ENCODE peak calls at places on chromosomes 12 and 14, in four cellular contexts. One of them, this sample, is unnamed.

GRCh38 chr12:47328831-47329545 is 249.2 kb upstream of the AMIGO2 start:
- DNase-seq in stimulated activated CD4-positive, alpha-beta T cell treated with anti-CD3 and anti-CD28 coated beads, Interleukin-4, amount 100 ng/mL, for 48 hours: no peak
- DNase-seq in activated CD4-positive, alpha-beta T cell treated with anti-CD3 and anti-CD28 coated beads, Interleukin-2, amount 50 U/mL, for 1 hour: no peak
- DNase-seq in NCI-H748 treated with DMSO at 0.1 percent for 48 hours: no peak
- DNase-seq in this sample: no peak

GRCh38 chr12:98725481-98726247 is 80.6 kb downstream of the APAF1 start:
- DNase-seq in NCI-H748 treated with DMSO at 0.1 percent for 48 hours: peak; percentile 38
- DNase-seq in activated CD4-positive, alpha-beta T cell treated with anti-CD3 and anti-CD28 coated beads, Interleukin-2, amount 50 U/mL, for 1 hour: peak; percentile 38
- DNase-seq in stimulated activated CD4-positive, alpha-beta T cell treated with anti-CD3 and anti-CD28 coated beads, Interleukin-4, amount 100 ng/mL, for 48 hours: peak; percentile 55
- DNase-seq in this sample: no peak

GRCh38 chr12:132582058-132582420 is 28.3 kb downstream of the LRCOL1 start:
- DNase-seq in activated CD4-positive, alpha-beta T cell treated with anti-CD3 and anti-CD28 coated beads, Interleukin-2, amount 50 U/mL, for 1 hour: no peak
- DNase-seq in NCI-H748 treated with DMSO at 0.1 percent for 48 hours: no peak
- DNase-seq in stimulated activated CD4-positive, alpha-beta T cell treated with anti-CD3 and anti-CD28 coated beads, Interleukin-4, amount 100 ng/mL, for 48 hours: no peak
- DNase-seq in this sample: no peak

GRCh38 chr14:90426663-90427062 is 29.8 kb downstream of the CALM1 start:
- DNase-seq in NCI-H748 treated with DMSO at 0.1 percent for 48 hours: no peak
- DNase-seq in activated CD4-positive, alpha-beta T cell treated with anti-CD3 and anti-CD28 coated beads, Interleukin-2, amount 50 U/mL, for 1 hour: no peak
- DNase-seq in stimulated activated CD4-positive, alpha-beta T cell treated with anti-CD3 and anti-CD28 coated beads, Interleukin-4, amount 100 ng/mL, for 48 hours: no peak
- DNase-seq in this sample: no peak

GRCh38 chr12:85280138-85280983 is at the start of gene ALX1:
- DNase-seq in stimulated activated CD4-positive, alpha-beta T cell treated with anti-CD3 and anti-CD28 coated beads, Interleukin-4, amount 100 ng/mL, for 48 hours: no peak
- DNase-seq in activated CD4-positive, alpha-beta T cell treated with anti-CD3 and anti-CD28 coated beads, Interleukin-2, amount 50 U/mL, for 1 hour: no peak
- DNase-seq in NCI-H748 treated with DMSO at 0.1 percent for 48 hours: peak; percentile 92
- DNase-seq in this sample: peak; percentile 57

GRCh38 chr14:54653764-54654469 is 87.0 kb downstream of the SAMD4A start:
- DNase-seq in stimulated activated CD4-positive, alpha-beta T cell treated with anti-CD3 and anti-CD28 coated beads, Interleukin-4, amount 100 ng/mL, for 48 hours: no peak
- DNase-seq in NCI-H748 treated with DMSO at 0.1 percent for 48 hours: no peak
- DNase-seq in activated CD4-positive, alpha-beta T cell treated with anti-CD3 and anti-CD28 coated beads, Interleukin-2, amount 50 U/mL, for 1 hour: no peak
- DNase-seq in this sample: no peak

GRCh38 chr14:34536951-34537676 is 2.4 kb downstream of the EAPP start:
- DNase-seq in stimulated activated CD4-positive, alpha-beta T cell treated with anti-CD3 and anti-CD28 coated beads, Interleukin-4, amount 100 ng/mL, for 48 hours: no peak
- DNase-seq in NCI-H748 treated with DMSO at 0.1 percent for 48 hours: no peak
- DNase-seq in activated CD4-positive, alpha-beta T cell treated with anti-CD3 and anti-CD28 coated beads, Interleukin-2, amount 50 U/mL, for 1 hour: no peak
- DNase-seq in this sample: no peak

GRCh38 chr12:25069221-25069620 is 120.3 kb upstream of the BCAT1 start:
- DNase-seq in activated CD4-positive, alpha-beta T cell treated with anti-CD3 and anti-CD28 coated beads, Interleukin-2, amount 50 U/mL, for 1 hour: no peak
- DNase-seq in stimulated activated CD4-positive, alpha-beta T cell treated with anti-CD3 and anti-CD28 coated beads, Interleukin-4, amount 100 ng/mL, for 48 hours: no peak
- DNase-seq in NCI-H748 treated with DMSO at 0.1 percent for 48 hours: no peak
- DNase-seq in this sample: no peak

GRCh38 chr14:24172871-24173281 is 996 bp downstream of the REC8 start:
- DNase-seq in stimulated activated CD4-positive, alpha-beta T cell treated with anti-CD3 and anti-CD28 coated beads, Interleukin-4, amount 100 ng/mL, for 48 hours: no peak
- DNase-seq in NCI-H748 treated with DMSO at 0.1 percent for 48 hours: no peak
- DNase-seq in activated CD4-positive, alpha-beta T cell treated with anti-CD3 and anti-CD28 coated beads, Interleukin-2, amount 50 U/mL, for 1 hour: no peak
- DNase-seq in this sample: no peak

GRCh38 chr12:124720687-124721500 is 142.8 kb downstream of the SCARB1 start:
- DNase-seq in stimulated activated CD4-positive, alpha-beta T cell treated with anti-CD3 and anti-CD28 coated beads, Interleukin-4, amount 100 ng/mL, for 48 hours: no peak
- DNase-seq in NCI-H748 treated with DMSO at 0.1 percent for 48 hours: no peak
- DNase-seq in activated CD4-positive, alpha-beta T cell treated with anti-CD3 and anti-CD28 coated beads, Interleukin-2, amount 50 U/mL, for 1 hour: no peak
- DNase-seq in this sample: no peak

GRCh38 chr12:112258926-112259325 is 123.3 kb downstream of the HECTD4 start:
- DNase-seq in NCI-H748 treated with DMSO at 0.1 percent for 48 hours: no peak
- DNase-seq in activated CD4-positive, alpha-beta T cell treated with anti-CD3 and anti-CD28 coated beads, Interleukin-2, amount 50 U/mL, for 1 hour: no peak
- DNase-seq in stimulated activated CD4-positive, alpha-beta T cell treated with anti-CD3 and anti-CD28 coated beads, Interleukin-4, amount 100 ng/mL, for 48 hours: no peak
- DNase-seq in this sample: no peak

GRCh38 chr14:47948981-47949380 is 273.6 kb upstream of the MDGA2 start:
- DNase-seq in stimulated activated CD4-positive, alpha-beta T cell treated with anti-CD3 and anti-CD28 coated beads, Interleukin-4, amount 100 ng/mL, for 48 hours: no peak
- DNase-seq in activated CD4-positive, alpha-beta T cell treated with anti-CD3 and anti-CD28 coated beads, Interleukin-2, amount 50 U/mL, for 1 hour: no peak
- DNase-seq in NCI-H748 treated with DMSO at 0.1 percent for 48 hours: peak; percentile 58
- DNase-seq in this sample: no peak

GRCh38 chr12:84636801-84637285 is 275.8 kb downstream of the SLC6A15 start:
- DNase-seq in activated CD4-positive, alpha-beta T cell treated with anti-CD3 and anti-CD28 coated beads, Interleukin-2, amount 50 U/mL, for 1 hour: no peak
- DNase-seq in NCI-H748 treated with DMSO at 0.1 percent for 48 hours: no peak
- DNase-seq in stimulated activated CD4-positive, alpha-beta T cell treated with anti-CD3 and anti-CD28 coated beads, Interleukin-4, amount 100 ng/mL, for 48 hours: no peak
- DNase-seq in this sample: no peak

GRCh38 chr14:61475316-61475715 is 153.9 kb downstream of the PRKCH start:
- DNase-seq in stimulated activated CD4-positive, alpha-beta T cell treated with anti-CD3 and anti-CD28 coated beads, Interleukin-4, amount 100 ng/mL, for 48 hours: no peak
- DNase-seq in activated CD4-positive, alpha-beta T cell treated with anti-CD3 and anti-CD28 coated beads, Interleukin-2, amount 50 U/mL, for 1 hour: no peak
- DNase-seq in NCI-H748 treated with DMSO at 0.1 percent for 48 hours: peak; percentile 75
- DNase-seq in this sample: no peak

GRCh38 chr12:58916891-58917570 is 3.3 kb downstream of the LRIG3 start:
- DNase-seq in activated CD4-positive, alpha-beta T cell treated with anti-CD3 and anti-CD28 coated beads, Interleukin-2, amount 50 U/mL, for 1 hour: no peak
- DNase-seq in stimulated activated CD4-positive, alpha-beta T cell treated with anti-CD3 and anti-CD28 coated beads, Interleukin-4, amount 100 ng/mL, for 48 hours: no peak
- DNase-seq in NCI-H748 treated with DMSO at 0.1 percent for 48 hours: no peak
- DNase-seq in this sample: no peak

GRCh38 chr12:30973830-30974229 is 47.3 kb downstream of the TSPAN11 start:
- DNase-seq in NCI-H748 treated with DMSO at 0.1 percent for 48 hours: no peak
- DNase-seq in activated CD4-positive, alpha-beta T cell treated with anti-CD3 and anti-CD28 coated beads, Interleukin-2, amount 50 U/mL, for 1 hour: no peak
- DNase-seq in stimulated activated CD4-positive, alpha-beta T cell treated with anti-CD3 and anti-CD28 coated beads, Interleukin-4, amount 100 ng/mL, for 48 hours: no peak
- DNase-seq in this sample: no peak

GRCh38 chr14:105196228-105196960 is 15.3 kb upstream of the NUDT14 start:
- DNase-seq in stimulated activated CD4-positive, alpha-beta T cell treated with anti-CD3 and anti-CD28 coated beads, Interleukin-4, amount 100 ng/mL, for 48 hours: no peak
- DNase-seq in NCI-H748 treated with DMSO at 0.1 percent for 48 hours: no peak
- DNase-seq in activated CD4-positive, alpha-beta T cell treated with anti-CD3 and anti-CD28 coated beads, Interleukin-2, amount 50 U/mL, for 1 hour: no peak
- DNase-seq in this sample: no peak

GRCh38 chr14:68137704-68138619 is 318.4 kb downstream of the RAD51B start:
- DNase-seq in NCI-H748 treated with DMSO at 0.1 percent for 48 hours: no peak
- DNase-seq in activated CD4-positive, alpha-beta T cell treated with anti-CD3 and anti-CD28 coated beads, Interleukin-2, amount 50 U/mL, for 1 hour: no peak
- DNase-seq in stimulated activated CD4-positive, alpha-beta T cell treated with anti-CD3 and anti-CD28 coated beads, Interleukin-4, amount 100 ng/mL, for 48 hours: no peak
- DNase-seq in this sample: no peak

GRCh38 chr12:54009171-54010052 is 627 bp downstream of the HOXC8 start:
- DNase-seq in stimulated activated CD4-positive, alpha-beta T cell treated with anti-CD3 and anti-CD28 coated beads, Interleukin-4, amount 100 ng/mL, for 48 hours: no peak
- DNase-seq in NCI-H748 treated with DMSO at 0.1 percent for 48 hours: peak; percentile 15
- DNase-seq in activated CD4-positive, alpha-beta T cell treated with anti-CD3 and anti-CD28 coated beads, Interleukin-2, amount 50 U/mL, for 1 hour: peak; percentile 24
- DNase-seq in this sample: no peak